ENCODE peak calls at places on chromosomes 1 and 21, in seven cellular contexts. V is fibroblast of lung; O is MM.1S; C is endodermal cell; F is IMR-90; L is coronary artery; S is CD4-positive, alpha-beta T cell. E is an unnamed sample.

GRCh38 chr1:31755850-31756492 is 8.2 kb downstream of the ADGRB2 start:
- DNase-seq in V (no peak), O (no peak), C (no peak), F (no peak), L (no peak), S (no peak), E (no peak)

GRCh38 chr1:1272341-1273151 is 1.1 kb downstream of the UBE2J2 start:
- DNase-seq in V (no peak), O (peak), C (no peak), F (peak), L (no peak), S (no peak), E (peak)

GRCh38 chr1:151508721-151509292 is 2.4 kb upstream of the CGN start:
- DNase-seq in V (no peak), O (no peak), C (peak), F (no peak), L (no peak), S (no peak), E (no peak)

GRCh38 chr1:214050513-214051401 is 63.0 kb downstream of the PROX1 start:
- DNase-seq in V (no peak), O (no peak), C (no peak), F (no peak), L (no peak), S (no peak), E (no peak)

GRCh38 chr1:156539824-156540223 is 32.5 kb downstream of the IQGAP3 start:
- DNase-seq in V (no peak), O (no peak), C (no peak), F (no peak), L (no peak), S (no peak), E (no peak)

GRCh38 chr1:68485431-68486022 is 11.4 kb downstream of the DEPDC1 start:
- DNase-seq in V (no peak), O (no peak), C (no peak), F (no peak), L (no peak), S (no peak), E (no peak)

GRCh38 chr1:64111787-64112186 is 91.6 kb upstream of the UBE2U start:
- DNase-seq in V (no peak), O (no peak), C (peak), F (no peak), L (no peak), S (no peak), E (no peak)

GRCh38 chr1:248886237-248886895 is 19.7 kb upstream of the PGBD2 start:
- DNase-seq in V (peak), O (no peak), C (peak), F (peak), L (no peak), S (no peak), E (no peak)

GRCh38 chr1:230186874-230187273 is 119.8 kb downstream of the GALNT2 start:
- DNase-seq in V (no peak), O (peak), C (no peak), F (no peak), L (no peak), S (no peak), E (no peak)

GRCh38 chr1:167667536-167667935 is 37.5 kb downstream of the RCSD1 start:
- DNase-seq in V (no peak), O (no peak), C (no peak), F (no peak), L (no peak), S (no peak), E (no peak)

GRCh38 chr1:6298940-6299465 is 38.1 kb upstream of the GPR153 start:
- DNase-seq in V (no peak), O (no peak), C (no peak), F (no peak), L (no peak), S (no peak), E (no peak)

GRCh38 chr1:116139592-116140134 is 28.5 kb downstream of the MAB21L3 start:
- DNase-seq in V (no peak), O (no peak), C (no peak), F (no peak), L (no peak), S (no peak), E (no peak)

GRCh38 chr21:15003463-15004135 is 61.2 kb downstream of the NRIP1 start:
- DNase-seq in V (no peak), O (no peak), C (peak), F (no peak), L (no peak), S (no peak), E (peak)

GRCh38 chr1:53089478-53090226 is 27.6 kb downstream of the PODN start:
- DNase-seq in V (peak), O (no peak), C (no peak), F (peak), L (no peak), S (no peak), E (peak)

GRCh38 chr1:155078496-155079209 is at the start of gene EFNA3:
- DNase-seq in V (no peak), O (peak), C (peak), F (peak), L (no peak), S (peak), E (peak)

GRCh38 chr1:39088658-39089057 is 62.5 kb downstream of the NDUFS5 start:
- DNase-seq in V (no peak), O (no peak), C (no peak), F (no peak), L (no peak), S (no peak), E (no peak)
- TF ChIP-seq CTCF in V (no peak), O (no peak), C (no peak), F (no peak), L (no peak), S (no peak), E (no peak)

DNA sequence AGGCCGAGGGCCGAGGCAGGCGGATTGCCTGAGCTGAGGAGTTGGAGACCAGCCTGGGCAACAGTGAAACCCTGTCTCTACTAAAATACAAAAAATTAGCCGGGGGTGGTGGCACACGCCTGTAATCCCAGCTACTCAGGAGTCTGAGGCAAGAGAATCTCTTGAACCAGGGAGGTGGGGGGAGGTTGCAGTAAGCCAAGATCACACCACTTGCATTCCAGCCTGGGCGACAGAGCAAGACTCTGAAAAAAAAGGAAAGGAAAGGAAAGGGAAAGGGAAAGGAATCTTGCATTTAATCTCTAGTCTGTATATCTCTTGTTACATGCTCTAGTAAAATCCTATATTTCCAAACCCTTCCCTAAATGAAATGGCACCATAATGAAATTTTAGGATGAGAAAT is 328.3 kb upstream of the ADGRL2 start:
- DNase-seq in V (no peak), O (no peak), C (no peak), F (no peak), L (no peak), S (no peak), E (no peak)
- TF ChIP-seq CTCF in V (no peak), O (no peak), C (no peak), F (no peak), L (no peak), S (no peak), E (no peak)

GRCh38 chr1:246772686-246773085 is 48.5 kb downstream of the SCCPDH start:
- DNase-seq in V (no peak), O (no peak), C (no peak), F (no peak), L (no peak), S (no peak), E (no peak)

GRCh38 chr1:246771366-246771765 is 47.2 kb downstream of the SCCPDH start:
- DNase-seq in V (no peak), O (no peak), C (no peak), F (no peak), L (no peak), S (no peak), E (no peak)

GRCh38 chr1:246776923-246777322 is 52.7 kb downstream of the SCCPDH start:
- DNase-seq in V (no peak), O (no peak), C (no peak), F (no peak), L (no peak), S (no peak), E (no peak)

GRCh38 chr1:246775531-246776385 is 51.5 kb downstream of the SCCPDH start:
- DNase-seq in V (no peak), O (no peak), C (no peak), F (no peak), L (no peak), S (no peak), E (no peak)

GRCh38 chr1:246773213-246773641 is 49.0 kb downstream of the SCCPDH start:
- DNase-seq in V (no peak), O (peak), C (no peak), F (no peak), L (no peak), S (no peak), E (no peak)
- TF ChIP-seq CTCF in V (no peak), O (no peak), C (no peak), F (no peak), L (no peak), S (no peak), E (no peak)

GRCh38 chr1:170927955-170928850 is 7.1 kb upstream of the MROH9 start:
- DNase-seq in V (no peak), O (no peak), C (no peak), F (no peak), L (no peak), S (no peak), E (no peak)
- TF ChIP-seq CTCF in V (no peak), O (no peak), C (peak), F (no peak), L (no peak), S (no peak), E (no peak)